ENCODE peak calls at places on chromosomes 2 and 18, in ten cellular contexts. Q, U, H, B, Y, O, E, K, I and T are unnamed samples.

GRCh38 chr2:188607501-188607900 is 315.8 kb downstream of the GULP1 start:
- DNase-seq in Q (no peak), U (no peak), H (no peak), B (no peak), Y (no peak), O (no peak), E (no peak), K (no peak), I (no peak), T (no peak)

GRCh38 chr18:48541026-48541746 is 2.4 kb downstream of the CTIF start:
- DNase-seq in Q (peak), U (peak), H (peak), B (peak), Y (no peak), O (peak), E (peak), K (peak), I (peak), T (peak)

GRCh38 chr2:236238756-236239155 is 25.4 kb downstream of the ASB18 start:
- DNase-seq in Q (no peak), U (no peak), H (no peak), B (no peak), Y (no peak), O (no peak), E (no peak), K (no peak), I (no peak), T (no peak)

GRCh38 chr18:79558196-79559120 is 121.1 kb upstream of the CTDP1 start:
- DNase-seq in Q (peak), U (no peak), H (no peak), B (no peak), Y (no peak), O (no peak), E (no peak), K (peak), I (peak), T (no peak)

GRCh38 chr2:101566632-101567228 is 91.8 kb upstream of the RFX8 start:
- DNase-seq in Q (no peak), U (no peak), H (no peak), B (no peak), Y (no peak), O (no peak), E (no peak), K (no peak), I (no peak), T (no peak)

GRCh38 chr18:58417752-58418151 is 211.1 kb downstream of the ALPK2 start:
- DNase-seq in Q (no peak), U (no peak), H (no peak), B (no peak), Y (no peak), O (peak), E (no peak), K (no peak), I (no peak), T (peak)

GRCh38 chr2:212520340-212520739 is 18.3 kb downstream of the ERBB4 start:
- DNase-seq in Q (no peak), U (no peak), H (no peak), B (no peak), Y (peak), O (peak), E (no peak), K (no peak), I (no peak), T (no peak)

GRCh38 chr18:56299740-56300139 is 338.7 kb downstream of the TXNL1 start:
- DNase-seq in Q (no peak), U (no peak), H (no peak), B (no peak), Y (no peak), O (no peak), E (no peak), K (no peak), I (no peak), T (no peak)

GRCh38 chr2:15159751-15160177 is 401.4 kb downstream of the NBAS start:
- DNase-seq in Q (no peak), U (no peak), H (no peak), B (peak), Y (peak), O (peak), E (no peak), K (no peak), I (no peak), T (no peak)

GRCh38 chr18:8717011-8717770 is 11.8 kb downstream of the MTCL1 start:
- DNase-seq in Q (no peak), U (no peak), H (no peak), B (no peak), Y (no peak), O (no peak), E (no peak), K (no peak), I (no peak), T (no peak)

GRCh38 chr2:182366625-182367024 is 60.2 kb downstream of the PDE1A start:
- DNase-seq in Q (peak), U (no peak), H (no peak), B (no peak), Y (no peak), O (no peak), E (no peak), K (no peak), I (no peak), T (no peak)

GRCh38 chr2:58918138-58918537 is 677.0 kb upstream of the FANCL start:
- DNase-seq in Q (no peak), U (no peak), H (no peak), B (no peak), Y (no peak), O (no peak), E (no peak), K (no peak), I (no peak), T (no peak)

GRCh38 chr2:165745916-165746315 is 48.1 kb downstream of the GALNT3 start:
- DNase-seq in Q (no peak), U (no peak), H (no peak), B (no peak), Y (no peak), O (no peak), E (no peak), K (no peak), I (peak), T (peak)

GRCh38 chr2:10329880-10330699 is 27.4 kb downstream of the HPCAL1 start:
- DNase-seq in Q (no peak), U (no peak), H (no peak), B (no peak), Y (no peak), O (peak), E (no peak), K (no peak), I (no peak), T (no peak)

GRCh38 chr2:229296016-229296415 is 24.9 kb upstream of the PID1 start:
- DNase-seq in Q (no peak), U (no peak), H (no peak), B (no peak), Y (no peak), O (no peak), E (no peak), K (no peak), I (peak), T (no peak)

GRCh38 chr2:158953926-158954763 is 14.3 kb upstream of the TANC1 start:
- DNase-seq in Q (peak), U (no peak), H (peak), B (no peak), Y (no peak), O (peak), E (peak), K (peak), I (peak), T (peak)

GRCh38 chr18:67957684-67958083 is 441.2 kb upstream of the DSEL start:
- DNase-seq in Q (no peak), U (no peak), H (no peak), B (no peak), Y (no peak), O (no peak), E (no peak), K (no peak), I (no peak), T (no peak)

GRCh38 chr2:159290289-159290907 is 3.9 kb upstream of the WDSUB1 start:
- DNase-seq in Q (no peak), U (peak), H (no peak), B (peak), Y (peak), O (peak), E (no peak), K (no peak), I (peak), T (no peak)

GRCh38 chr2:209772316-209772715 is 684 bp downstream of the UNC80 start:
- DNase-seq in Q (no peak), U (no peak), H (no peak), B (no peak), Y (no peak), O (no peak), E (no peak), K (no peak), I (no peak), T (no peak)

DNA sequence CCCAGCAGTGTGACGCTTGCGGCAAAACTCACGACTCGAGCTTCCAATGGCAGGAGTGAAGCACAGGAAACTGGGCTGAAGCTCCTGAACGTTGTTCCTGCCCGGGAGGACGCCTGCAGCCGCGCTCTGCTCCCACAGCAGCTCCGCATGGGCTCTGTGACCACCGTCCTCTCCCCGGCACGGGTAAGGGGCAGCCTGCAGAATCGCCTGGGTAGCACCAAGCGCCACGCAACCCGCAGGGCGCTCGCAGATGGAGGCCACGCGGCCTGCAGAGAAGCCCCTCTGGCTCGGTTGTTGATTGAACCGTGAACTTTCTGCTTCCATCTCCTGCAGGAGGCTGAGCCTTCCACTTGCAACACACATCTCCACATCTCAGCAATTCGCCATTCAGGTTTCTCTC is 63.3 kb upstream of the ZNF236 start:
- DNase-seq in Q (no peak), U (no peak), H (no peak), B (no peak), Y (no peak), O (no peak), E (no peak), K (no peak), I (no peak), T (no peak)
- TF ChIP-seq POLR2AphosphoS5 in Q (no peak), U (no peak), H (no peak), B (no peak), Y (no peak), O (no peak), E (no peak), K (no peak), I (no peak), T (no peak)

GRCh38 chr18:50162486-50163304 is 32.3 kb downstream of the MYO5B start:
- DNase-seq in Q (no peak), U (no peak), H (no peak), B (no peak), Y (no peak), O (no peak), E (no peak), K (no peak), I (no peak), T (no peak)

GRCh38 chr18:50155406-50155805 is 39.5 kb downstream of the MYO5B start:
- DNase-seq in Q (no peak), U (no peak), H (no peak), B (no peak), Y (no peak), O (no peak), E (no peak), K (no peak), I (no peak), T (no peak)

GRCh38 chr18:50161806-50162205 is 33.1 kb downstream of the MYO5B start:
- DNase-seq in Q (no peak), U (no peak), H (peak), B (no peak), Y (no peak), O (no peak), E (no peak), K (no peak), I (peak), T (no peak)

GRCh38 chr18:50159654-50160046 is 35.3 kb downstream of the MYO5B start:
- DNase-seq in Q (no peak), U (no peak), H (no peak), B (no peak), Y (no peak), O (no peak), E (no peak), K (no peak), I (no peak), T (no peak)

GRCh38 chr18:50158866-50159653 is 35.9 kb downstream of the MYO5B start:
- DNase-seq in Q (no peak), U (no peak), H (peak), B (no peak), Y (no peak), O (no peak), E (no peak), K (no peak), I (peak), T (peak)
- H3K27ac ChIP-seq in Q (no peak), U (no peak), H (peak), B (no peak), Y (peak), O (no peak), E (no peak), K (peak), I (no peak), T (no peak)

GRCh38 chr2:179560257-179560735 is 295.7 kb upstream of the SESTD1 start:
- DNase-seq in Q (no peak), U (no peak), H (no peak), B (no peak), Y (no peak), O (no peak), E (no peak), K (no peak), I (no peak), T (no peak)

GRCh38 chr2:179556425-179556824 is 291.8 kb upstream of the SESTD1 start:
- DNase-seq in Q (no peak), U (no peak), H (no peak), B (no peak), Y (no peak), O (no peak), E (no peak), K (no peak), I (no peak), T (no peak)

GRCh38 chr2:179555681-179556283 is 291.1 kb upstream of the SESTD1 start:
- DNase-seq in Q (no peak), U (no peak), H (no peak), B (no peak), Y (no peak), O (no peak), E (no peak), K (no peak), I (no peak), T (no peak)

GRCh38 chr2:179559108-179559806 is 294.6 kb upstream of the SESTD1 start:
- DNase-seq in Q (no peak), U (no peak), H (no peak), B (no peak), Y (no peak), O (no peak), E (no peak), K (no peak), I (no peak), T (no peak)

DNA sequence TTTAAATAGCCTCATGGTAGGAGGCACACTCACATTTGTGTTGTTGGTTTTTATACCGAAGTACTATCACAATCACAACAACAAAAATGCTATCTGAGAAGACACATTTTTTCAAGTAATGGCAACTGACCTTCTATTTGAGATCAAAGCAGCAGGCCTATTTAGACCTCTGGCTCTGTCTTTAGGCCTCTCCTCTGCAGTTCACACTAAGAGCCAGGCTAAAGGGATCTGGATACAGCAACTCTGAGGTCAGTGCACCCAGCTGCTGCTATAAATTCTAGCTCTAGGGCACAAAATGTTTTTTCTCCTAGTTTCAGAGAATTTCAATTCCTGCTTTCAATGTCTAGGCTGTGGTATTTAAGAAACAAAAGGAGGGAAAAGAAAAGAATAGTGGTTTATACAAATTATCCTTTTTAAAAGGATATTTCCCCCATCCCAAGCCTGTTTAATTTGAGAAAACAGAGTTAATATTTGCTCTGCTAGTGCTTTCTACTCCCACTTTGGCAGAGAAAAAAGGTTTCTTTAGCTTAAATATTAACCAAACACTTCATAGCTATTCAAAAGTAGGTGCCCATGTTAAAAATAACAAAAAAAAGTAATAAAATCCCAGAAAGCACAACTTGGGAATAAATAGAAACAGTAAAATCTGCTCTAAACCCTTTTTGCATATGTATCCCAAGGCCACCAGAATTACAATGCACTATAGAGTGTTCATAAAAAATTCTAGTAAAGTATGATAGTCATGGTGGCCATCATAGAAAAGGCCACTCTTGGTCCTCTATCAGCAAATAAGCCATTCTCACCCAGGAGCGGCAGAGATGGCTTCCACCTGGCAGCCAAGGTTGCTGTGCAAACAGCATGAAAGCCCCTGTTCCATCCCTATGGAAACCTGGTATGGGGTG is 293.6 kb upstream of the SESTD1 start:
- DNase-seq in Q (no peak), U (no peak), H (no peak), B (no peak), Y (no peak), O (no peak), E (no peak), K (no peak), I (no peak), T (no peak)
- TF ChIP-seq POLR2AphosphoS5 in Q (no peak), U (no peak), H (no peak), B (no peak), Y (no peak), O (no peak), E (no peak), K (no peak), I (no peak), T (no peak)

GRCh38 chr2:240814946-240815760 is 4.9 kb downstream of the KIF1A start:
- DNase-seq in Q (peak), U (peak), H (no peak), B (no peak), Y (no peak), O (no peak), E (peak), K (no peak), I (no peak), T (no peak)

GRCh38 chr2:240817496-240818292 is 2.3 kb downstream of the KIF1A start:
- DNase-seq in Q (peak), U (peak), H (no peak), B (no peak), Y (no peak), O (no peak), E (peak), K (no peak), I (no peak), T (no peak)

GRCh38 chr2:240814280-240814679 is 5.7 kb downstream of the KIF1A start:
- DNase-seq in Q (peak), U (no peak), H (no peak), B (no peak), Y (no peak), O (no peak), E (no peak), K (no peak), I (no peak), T (no peak)

GRCh38 chr2:240816584-240817495 is 3.2 kb downstream of the KIF1A start:
- DNase-seq in Q (peak), U (peak), H (no peak), B (no peak), Y (no peak), O (no peak), E (no peak), K (no peak), I (no peak), T (no peak)

DNA sequence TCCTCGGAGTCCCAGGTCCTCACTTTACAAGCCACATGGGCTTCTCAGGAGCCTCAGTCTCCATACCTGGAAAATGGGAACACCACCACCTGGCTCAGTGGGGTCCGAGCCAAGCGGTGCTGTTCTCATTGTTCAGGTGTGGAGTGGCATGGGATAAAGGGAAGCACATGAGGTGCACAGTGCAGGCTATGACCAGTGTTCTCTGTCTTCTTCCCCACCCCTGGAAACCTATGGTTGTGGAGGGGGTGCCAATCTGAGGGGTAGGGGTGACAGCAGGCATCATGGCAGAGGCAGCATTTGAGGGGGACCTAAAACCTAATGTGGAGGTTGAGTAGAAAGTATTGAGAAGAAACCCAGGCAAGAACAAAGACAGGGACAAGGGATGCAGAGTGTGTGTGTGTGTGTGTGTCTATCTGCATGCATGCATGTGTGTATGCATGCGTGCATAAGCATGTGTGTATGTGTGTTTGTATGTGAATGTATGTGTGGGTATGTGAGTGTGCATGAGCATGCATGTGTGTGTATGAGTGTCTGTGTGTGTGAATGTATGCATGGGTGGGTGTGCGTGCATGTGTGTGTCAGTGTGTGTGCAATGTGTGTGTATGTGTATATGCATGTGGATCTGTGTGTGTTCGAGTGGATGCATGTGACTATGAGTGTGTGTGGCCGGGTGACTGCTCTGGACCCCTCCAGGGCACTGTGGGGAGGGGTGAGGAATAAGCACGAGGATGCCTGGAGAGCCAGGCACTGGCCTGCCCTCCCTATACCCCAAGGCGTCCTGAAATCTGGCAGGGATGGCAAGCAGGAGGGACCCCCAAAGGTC is 4.0 kb downstream of the KIF1A start:
- DNase-seq in Q (peak), U (peak), H (no peak), B (no peak), Y (no peak), O (no peak), E (peak), K (no peak), I (no peak), T (no peak)
- H3K27ac ChIP-seq in Q (no peak), U (no peak), H (no peak), B (no peak), Y (no peak), O (no peak), E (no peak), K (no peak), I (no peak), T (no peak)

DNA sequence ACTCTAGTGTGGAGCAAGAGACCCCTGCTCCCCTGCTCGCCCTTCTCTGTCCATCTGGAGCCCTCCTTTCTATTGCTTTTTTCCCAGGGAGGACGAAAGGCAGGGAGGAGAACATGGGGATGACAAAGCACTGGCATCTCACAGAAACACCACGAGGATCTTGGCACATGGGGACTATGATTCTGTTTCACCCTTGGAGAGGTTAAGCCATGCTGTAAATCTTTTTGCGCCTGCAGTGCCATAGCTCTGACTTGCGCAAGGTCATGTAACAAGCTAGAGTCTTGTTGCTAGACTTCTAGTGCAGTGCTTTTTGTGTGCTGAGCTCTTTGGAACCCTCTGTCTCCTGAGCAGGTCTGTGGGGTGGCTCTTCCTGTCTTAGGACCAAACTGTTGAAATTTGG is 57.3 kb downstream of the APOB start:
- DNase-seq in Q (peak), U (no peak), H (peak), B (no peak), Y (no peak), O (no peak), E (no peak), K (no peak), I (no peak), T (no peak)
- TF ChIP-seq POLR2AphosphoS5 in Q (peak), U (no peak), H (no peak), B (no peak), Y (no peak), O (no peak), E (peak), K (no peak), I (no peak), T (no peak)

DNA sequence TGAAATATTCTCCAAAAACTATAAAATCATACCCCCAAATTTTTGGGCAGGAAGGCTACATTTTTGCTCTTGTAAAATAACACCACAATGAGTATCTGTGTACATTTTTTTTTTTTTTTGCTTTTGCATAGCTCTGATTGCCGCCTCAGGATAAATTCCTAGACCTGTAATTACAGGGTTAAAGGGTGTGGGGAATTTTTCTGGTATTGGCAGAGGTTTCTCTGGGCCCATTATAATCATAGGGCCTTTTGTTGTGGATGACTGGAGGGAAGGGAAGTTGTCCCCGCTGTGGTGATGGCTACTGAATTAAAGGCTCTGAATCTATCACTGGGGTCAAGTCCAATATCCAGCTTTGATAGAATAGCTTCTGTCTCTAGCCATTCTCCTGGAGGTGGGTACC is 26.6 kb downstream of the CCDC195 start:
- DNase-seq in Q (no peak), U (no peak), H (no peak), B (no peak), Y (no peak), O (no peak), E (no peak), K (no peak), I (no peak), T (no peak)
- H3K27ac ChIP-seq in Q (no peak), U (no peak), H (no peak), B (no peak), Y (no peak), O (no peak), E (no peak), K (no peak), I (no peak), T (no peak)